ENCODE peak calls at places on chromosomes 1 and 21, in five cellular contexts. N is T-cell, X is MG63, I is GM04504, W is dermis microvascular lymphatic vessel endothelial cell. K is an unnamed sample.

GRCh38 chr1:7827134-7827955 is 25.5 kb downstream of the UTS2 start:
- DNase-seq in I (no peak), W (no peak), N (peak; percentile 41), X (no peak), K (peak; percentile 58)

GRCh38 chr1:200380589-200381021 is 29.2 kb downstream of the ZNF281 start:
- DNase-seq in N (no peak), W (no peak), X (no peak), I (no peak), K (no peak)

GRCh38 chr1:97192872-97193572 is 471.4 kb downstream of the PTBP2 start:
- DNase-seq in X (peak; percentile 90), W (no peak), I (peak; percentile 83), N (no peak), K (no peak)

GRCh38 chr21:28770867-28771661 is 221.6 kb downstream of the LTN1 start:
- DNase-seq in W (no peak), I (no peak), X (no peak), N (no peak), K (no peak)

GRCh38 chr1:150268342-150268705 is 492 bp downstream of the APH1A start:
- DNase-seq in N (peak; percentile 35), I (no peak), X (peak; percentile 32), W (peak; percentile 48), K (peak; percentile 54)

GRCh38 chr1:117058810-117059209 is 1.3 kb upstream of the TTF2 start:
- DNase-seq in X (no peak), I (no peak), W (no peak), N (no peak), K (no peak)

GRCh38 chr1:202577381-202577780 is 132.9 kb downstream of the SYT2 start:
- DNase-seq in X (no peak), W (no peak), N (no peak), I (no peak), K (no peak)

GRCh38 chr1:208807446-208808117 is 563.4 kb upstream of the PLXNA2 start:
- DNase-seq in N (no peak), X (peak; percentile 70), W (no peak), I (no peak), K (no peak)

GRCh38 chr1:218439541-218440295 is 94.6 kb downstream of the TGFB2 start:
- DNase-seq in W (no peak), X (peak; percentile 37), I (no peak), N (no peak), K (no peak)

GRCh38 chr1:47694011-47694890 is 256.4 kb downstream of the FOXD2 start:
- DNase-seq in W (no peak), X (no peak), N (no peak), I (no peak), K (peak; percentile 11)

GRCh38 chr21:26470361-26471115 is 102.5 kb downstream of the CYYR1 start:
- DNase-seq in W (no peak), I (no peak), X (no peak), N (no peak), K (no peak)

GRCh38 chr1:204241050-204241449 is 27.3 kb upstream of the GOLT1A start:
- DNase-seq in W (no peak), I (no peak), N (no peak), X (no peak), K (no peak)

GRCh38 chr1:117570988-117571409 is 34.8 kb upstream of the TENT5C start:
- DNase-seq in I (no peak), W (no peak), X (no peak), N (no peak), K (peak; percentile 85)

GRCh38 chr21:24759348-24760118 is 847.7 kb downstream of the MRPL39 start:
- DNase-seq in W (no peak), X (no peak), I (no peak), N (no peak), K (no peak)

GRCh38 chr21:32716486-32716885 is 11.3 kb downstream of the SYNJ1 start:
- DNase-seq in I (no peak), N (no peak), W (no peak), X (no peak), K (no peak)

GRCh38 chr1:201536542-201536941 is 2.4 kb upstream of the NAV1 start:
- DNase-seq in N (no peak), X (peak; percentile 94), W (no peak), I (peak; percentile 83), K (no peak)

GRCh38 chr21:17612565-17613241 is at the start of gene BTG3:
- DNase-seq in X (peak; percentile 83), N (peak; percentile 72), I (peak; percentile 45), W (peak; percentile 36), K (peak; percentile 87)

GRCh38 chr1:109650609-109651008 is 5.3 kb upstream of the GSTM4 start:
- DNase-seq in W (no peak), I (no peak), X (no peak), N (no peak), K (no peak)

GRCh38 chr1:40252601-40253000 is 4.9 kb downstream of the TMCO2 start:
- DNase-seq in N (no peak), X (no peak), W (no peak), I (no peak), K (no peak)

GRCh38 chr1:51439895-51440294 is 79.2 kb downstream of the EPS15 start:
- DNase-seq in X (no peak), I (no peak), W (no peak), N (no peak), K (no peak)

GRCh38 chr1:51303751-51304196 is 26.6 kb downstream of the TTC39A start:
- DNase-seq in W (peak; percentile 58), N (no peak), X (no peak), I (no peak), K (no peak)

GRCh38 chr1:241782396-241782795 is 65.6 kb upstream of the EXO1 start:
- DNase-seq in W (no peak), N (no peak), I (no peak), X (no peak), K (no peak)

GRCh38 chr1:54425152-54425584 is 19.0 kb upstream of the SSBP3 start:
- DNase-seq in N (no peak), I (no peak), X (no peak), W (no peak), K (peak; percentile 71)

GRCh38 chr1:231241751-231242150 is 739 bp downstream of the GNPAT start:
- DNase-seq in N (no peak), I (no peak), X (peak; percentile 15), W (no peak), K (peak; percentile 69)

GRCh38 chr1:41671116-41671755 is 186.8 kb upstream of the EDN2 start:
- DNase-seq in X (no peak), I (no peak), W (no peak), N (no peak), K (no peak)

GRCh38 chr1:29826646-29827045 is 590.3 kb downstream of the PTPRU start:
- DNase-seq in N (no peak), W (no peak), X (no peak), I (no peak), K (no peak)

K was measured in colonic mucosa.